ENCODE peak calls at places on chromosomes 2 and 18, in four cellular contexts. A is pancreas, Y is DND-41, J is OCI-LY7. T is an unnamed sample.

GRCh38 chr2:189641047-189641446 is 20.2 kb upstream of the ASNSD1 start:
- DNase-seq in A (no peak), Y (no peak), J (no peak), T (no peak)

GRCh38 chr2:126878601-126879000 is 20.1 kb upstream of the TEX51 start:
- DNase-seq in A (no peak), Y (no peak), J (no peak), T (no peak)

GRCh38 chr2:54373855-54374254 is 82.3 kb upstream of the SPTBN1 start:
- DNase-seq in A (no peak), Y (no peak), J (no peak), T (no peak)

GRCh38 chr2:119616421-119616820 is 62.6 kb upstream of the TMEM177 start:
- DNase-seq in A (no peak), Y (no peak), J (no peak), T (no peak)

GRCh38 chr18:10202947-10203346 is 251.5 kb upstream of the APCDD1 start:
- DNase-seq in A (no peak), Y (no peak), J (no peak), T (no peak)

GRCh38 chr18:51614033-51614432 is 416.6 kb upstream of the MEX3C start:
- DNase-seq in A (no peak), Y (no peak), J (no peak), T (no peak)

GRCh38 chr2:205087862-205088261 is 542.6 kb downstream of the PARD3B start:
- DNase-seq in A (no peak), Y (no peak), J (no peak), T (no peak)

GRCh38 chr18:23689031-23689615 is at the start of gene LAMA3:
- DNase-seq in A (peak), Y (no peak), J (no peak), T (peak)

GRCh38 chr2:240227538-240228428 is 87.3 kb upstream of the OTOS start:
- DNase-seq in A (peak), Y (no peak), J (no peak), T (no peak)

GRCh38 chr18:75203456-75204261 is 5.3 kb downstream of the PTGR3 start:
- DNase-seq in A (no peak), Y (no peak), J (no peak), T (no peak)

GRCh38 chr2:125169764-125170146 is 1144.7 kb downstream of the CNTNAP5 start:
- DNase-seq in A (no peak), Y (no peak), J (no peak), T (no peak)

GRCh38 chr2:240353086-240353798 is 82.2 kb upstream of the GPC1 start:
- DNase-seq in A (no peak), Y (no peak), J (no peak), T (no peak)

GRCh38 chr2:8268172-8268783 is 413.6 kb upstream of the ID2 start:
- DNase-seq in A (no peak), Y (no peak), J (no peak), T (no peak)

GRCh38 chr2:47784349-47784851 is 1.5 kb downstream of the MSH6 start:
- DNase-seq in A (no peak), Y (no peak), J (no peak), T (no peak)

GRCh38 chr2:37675006-37675405 is 3.6 kb upstream of the CDC42EP3 start:
- DNase-seq in A (no peak), Y (no peak), J (no peak), T (no peak)

GRCh38 chr2:113157108-113157896 is 16.5 kb upstream of the PSD4 start:
- DNase-seq in A (peak), Y (peak), J (no peak), T (peak)

GRCh38 chr2:205261631-205262030 is 420.7 kb upstream of the NRP2 start:
- DNase-seq in A (no peak), Y (no peak), J (no peak), T (no peak)

GRCh38 chr2:54468643-54469042 is 12.5 kb downstream of the SPTBN1 start:
- DNase-seq in A (no peak), Y (no peak), J (no peak), T (no peak)

GRCh38 chr18:33115476-33115875 is 325.0 kb downstream of the CCDC178 start:
- DNase-seq in A (no peak), Y (no peak), J (no peak), T (no peak)
- TF ChIP-seq CTCF in A (no peak), Y (no peak), J (no peak), T (no peak)

GRCh38 chr18:11532758-11533512 is 76.5 kb upstream of the SLC35G4 start:
- DNase-seq in A (no peak), Y (no peak), J (no peak), T (no peak)

GRCh38 chr18:11533942-11534496 is 75.4 kb upstream of the SLC35G4 start:
- DNase-seq in A (no peak), Y (no peak), J (no peak), T (no peak)

GRCh38 chr18:11529081-11529480 is 80.3 kb upstream of the SLC35G4 start:
- DNase-seq in A (no peak), Y (no peak), J (no peak), T (no peak)

GRCh38 chr18:11533513-11533890 is 75.9 kb upstream of the SLC35G4 start:
- DNase-seq in A (no peak), Y (no peak), J (no peak), T (no peak)
- TF ChIP-seq CTCF in A (no peak), Y (no peak), J (no peak), T (no peak)

DNA sequence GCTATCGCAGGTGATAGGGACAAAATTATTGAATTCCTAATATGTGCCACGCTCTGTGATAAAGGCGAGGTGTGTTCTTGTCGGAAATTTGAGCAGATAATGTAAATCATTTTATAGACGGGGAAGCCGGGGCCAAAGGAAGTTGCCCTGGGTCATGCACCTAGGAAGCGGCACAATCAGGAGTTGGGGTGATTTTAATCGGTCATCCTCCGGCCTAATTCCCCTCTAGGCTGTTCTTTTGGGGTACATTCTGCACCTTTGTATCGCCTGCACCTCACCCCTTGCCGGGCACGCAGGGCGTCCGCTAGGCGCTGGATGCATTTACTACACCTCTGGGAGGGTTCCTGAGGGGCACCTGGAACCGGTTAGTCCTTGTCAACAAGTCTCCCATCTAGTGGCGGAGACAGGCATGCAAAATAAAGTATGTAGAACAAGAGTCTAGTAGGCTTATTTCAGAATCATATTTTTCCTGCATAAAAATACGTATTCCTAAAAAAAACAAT is 605 bp upstream of the TEX261 start:
- DNase-seq in A (peak), Y (peak), J (peak), T (no peak)
- TF ChIP-seq CTCF in A (peak), Y (peak), J (peak), T (peak)

DNA sequence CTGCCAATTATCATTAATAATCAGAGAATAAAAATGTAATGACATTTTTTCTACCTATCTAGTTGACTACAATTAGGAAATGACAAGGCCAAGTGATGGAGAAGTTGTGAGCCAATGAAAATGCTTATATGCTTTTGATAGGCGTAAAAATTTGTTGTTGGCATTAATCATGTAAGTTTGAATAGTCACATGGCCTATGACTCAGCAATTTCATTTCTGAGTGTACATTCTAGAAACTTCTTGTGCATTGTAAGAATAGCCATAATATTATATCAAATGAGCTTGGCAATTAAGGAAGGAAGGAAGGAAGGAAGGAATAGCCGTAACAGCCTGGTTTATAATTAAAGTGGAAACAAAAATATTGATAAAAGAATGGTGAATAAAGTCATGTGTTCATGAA is 179.9 kb downstream of the PTH2R start:
- DNase-seq in A (no peak), Y (no peak), J (no peak), T (no peak)
- TF ChIP-seq CTCF in A (no peak), Y (no peak), J (no peak), T (no peak)

DNA sequence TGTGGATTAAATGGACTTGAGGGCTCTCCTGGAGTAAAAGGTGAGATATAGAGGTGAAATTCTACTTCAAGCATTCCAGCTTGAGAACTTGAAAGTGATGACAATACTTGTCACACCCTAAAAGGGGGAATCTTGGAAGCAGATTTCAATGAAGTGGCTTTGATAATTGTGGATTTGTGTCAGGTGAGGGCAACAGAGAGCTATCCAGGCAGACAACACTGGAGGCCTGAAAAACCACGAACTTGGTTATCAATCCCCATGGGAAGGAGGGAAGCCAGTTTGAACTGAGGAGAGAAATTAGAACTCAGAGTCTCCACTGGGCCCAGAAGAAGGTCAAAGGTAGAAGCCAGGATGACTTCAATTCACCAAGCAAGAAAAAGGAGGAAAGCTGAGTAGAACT is 263.9 kb downstream of the FIGN start:
- DNase-seq in A (no peak), Y (no peak), J (no peak), T (no peak)
- TF ChIP-seq CTCF in A (no peak), Y (no peak), J (no peak), T (peak)

T was measured in neural crest cell.